ENCODE peak calls at places on chromosomes 2 and 18, in five cellular contexts. R is CD8-positive, alpha-beta T cell; P is stimulated activated CD8-positive, alpha-beta memory T cell treated with anti-CD3 and anti-CD28 coated beads, Interleukin-15, amount 100 ng/mL, for 24 hours; O is WTC11; Q is A549. A is an unnamed sample.

GRCh38 chr2:176612736-176613135 is 343.5 kb downstream of the MTX2 start:
- DNase-seq in R (no peak), P (no peak), O (no peak), Q (no peak), A (no peak)

GRCh38 chr2:100976634-100977391 is 25.3 kb upstream of the RPL31 start:
- DNase-seq in R (no peak), P (no peak), O (no peak), Q (no peak), A (no peak)

GRCh38 chr18:57943723-57944122 is 100.3 kb upstream of the NEDD4L start:
- DNase-seq in R (no peak), P (no peak), O (no peak), Q (no peak), A (no peak)

GRCh38 chr18:78521136-78521535 is 458.5 kb upstream of the SALL3 start:
- DNase-seq in R (no peak), P (no peak), O (no peak), Q (no peak), A (no peak)

GRCh38 chr18:69367104-69367503 is 33.6 kb upstream of the DOK6 start:
- DNase-seq in R (no peak), P (no peak), O (no peak), Q (no peak), A (no peak)

GRCh38 chr18:39053569-39053968 is 1488.0 kb upstream of the CELF4 start:
- DNase-seq in R (no peak), P (no peak), O (no peak), Q (no peak), A (no peak)

GRCh38 chr2:85648619-85649018 is 19.4 kb downstream of the SFTPB start:
- DNase-seq in R (no peak), P (no peak), O (no peak), Q (peak; percentile 76), A (peak; percentile 20)

GRCh38 chr2:237889016-237889415 is 29.6 kb downstream of the RAMP1 start:
- DNase-seq in R (no peak), P (no peak), O (no peak), Q (no peak), A (no peak)

GRCh38 chr2:6080837-6081541 is 388.8 kb downstream of the SOX11 start:
- DNase-seq in R (no peak), P (no peak), O (no peak), Q (no peak), A (no peak)

GRCh38 chr2:44715671-44716077 is 225.8 kb upstream of the SIX3 start:
- DNase-seq in R (no peak), P (no peak), O (peak; percentile 26), Q (peak; percentile 17), A (peak; percentile 57)

GRCh38 chr2:206274434-206275273 is at the start of gene ZDBF2:
- DNase-seq in R (peak; percentile 51), P (peak; percentile 7), O (peak; percentile 70), Q (peak; percentile 51), A (peak; percentile 45)

GRCh38 chr2:170711774-170712652 is 3.1 kb upstream of the SP5 start:
- DNase-seq in R (peak; percentile 8), P (no peak), O (peak; percentile 82), Q (no peak), A (no peak)

GRCh38 chr2:56271275-56271674 is 87.5 kb downstream of the CCDC85A start:
- DNase-seq in R (no peak), P (no peak), O (peak; percentile 12), Q (no peak), A (no peak)

GRCh38 chr2:19611491-19612332 is 253.3 kb upstream of the OSR1 start:
- DNase-seq in R (no peak), P (no peak), O (no peak), Q (peak; percentile 80), A (no peak)

GRCh38 chr18:33183136-33183535 is 257.4 kb downstream of the CCDC178 start:
- DNase-seq in R (no peak), P (no peak), O (no peak), Q (no peak), A (no peak)

GRCh38 chr2:25548587-25548986 is 124.8 kb downstream of the DTNB start:
- DNase-seq in R (no peak), P (no peak), O (no peak), Q (no peak), A (no peak)

GRCh38 chr2:157444643-157445040 is 753 bp upstream of the CYTIP start:
- DNase-seq in R (no peak), P (no peak), O (no peak), Q (no peak), A (no peak)

GRCh38 chr2:9843229-9844035 is at the start of gene TAF1B:
- DNase-seq in R (peak; percentile 82), P (peak; percentile 72), O (peak; percentile 90), Q (peak; percentile 96), A (peak; percentile 97)

GRCh38 chr18:79007440-79007839 is 27.8 kb downstream of the SALL3 start:
- DNase-seq in R (no peak), P (no peak), O (no peak), Q (no peak), A (no peak)

GRCh38 chr18:21450913-21451312 is 149.6 kb downstream of the ESCO1 start:
- DNase-seq in R (no peak), P (no peak), O (no peak), Q (no peak), A (no peak)

GRCh38 chr2:191150451-191151314 is at the start of gene STAT4:
- DNase-seq in R (peak; percentile 82), P (peak; percentile 43), O (peak; percentile 59), Q (peak; percentile 43), A (no peak)

GRCh38 chr18:2846638-2847340 is at the start of gene EMILIN2:
- DNase-seq in R (peak; percentile 52), P (no peak), O (peak; percentile 56), Q (no peak), A (no peak)

GRCh38 chr2:74596584-74596983 is 42.1 kb downstream of the DOK1 start:
- DNase-seq in R (no peak), P (no peak), O (no peak), Q (no peak), A (no peak)

GRCh38 chr18:74493689-74494088 is 2.5 kb upstream of the CNDP2 start:
- DNase-seq in R (peak; percentile 66), P (no peak), O (peak; percentile 35), Q (peak; percentile 14), A (no peak)

GRCh38 chr2:101296314-101296809 is 12.1 kb downstream of the RNF149 start:
- DNase-seq in R (no peak), P (no peak), O (no peak), Q (no peak), A (no peak)

GRCh38 chr2:130854301-130854700 is 17.6 kb downstream of the ARHGEF4 start:
- DNase-seq in R (no peak), P (no peak), O (no peak), Q (no peak), A (no peak)

GRCh38 chr2:18578033-18578432 is 11.3 kb downstream of the NT5C1B start:
- DNase-seq in R (no peak), P (no peak), O (no peak), Q (no peak), A (no peak)

A was measured in COLO829.